ENCODE peak calls at places on chromosome 22, in seven cellular contexts. One of them, this sample, is unnamed.

GRCh38 chr22:25153961-25154685 is 45.5 kb upstream of the CRYBB3 start:
- DNase-seq in SK-N-SH: peak
- DNase-seq in HCT116: no peak
- DNase-seq in K562: no peak
- DNase-seq in GM12878: no peak
- DNase-seq in HepG2: peak
- DNase-seq in H1: no peak
- DNase-seq in this sample: peak

GRCh38 chr22:46798366-46799057 is 36.1 kb downstream of the TBC1D22A start:
- DNase-seq in HCT116: peak
- DNase-seq in H1: peak
- DNase-seq in SK-N-SH: peak
- DNase-seq in HepG2: peak
- DNase-seq in GM12878: no peak
- DNase-seq in K562: peak
- DNase-seq in this sample: peak

GRCh38 chr22:35749808-35750207 is 32.1 kb downstream of the APOL5 start:
- DNase-seq in HCT116: no peak
- DNase-seq in HepG2: no peak
- DNase-seq in SK-N-SH: no peak
- DNase-seq in K562: no peak
- DNase-seq in GM12878: peak
- DNase-seq in H1: no peak
- DNase-seq in this sample: no peak

GRCh38 chr22:29268511-29269229 is 602 bp downstream of the EWSR1 start:
- DNase-seq in H1: no peak
- DNase-seq in GM12878: no peak
- DNase-seq in HepG2: peak
- DNase-seq in SK-N-SH: peak
- DNase-seq in K562: peak
- DNase-seq in HCT116: peak
- DNase-seq in this sample: peak

GRCh38 chr22:46107089-46107664 is 43.1 kb upstream of the PPARA start:
- DNase-seq in H1: no peak
- DNase-seq in SK-N-SH: peak
- DNase-seq in HCT116: no peak
- DNase-seq in K562: no peak
- DNase-seq in HepG2: no peak
- DNase-seq in GM12878: no peak
- DNase-seq in this sample: no peak

GRCh38 chr22:27876684-27877083 is 42.4 kb downstream of the PITPNB start:
- DNase-seq in H1: no peak
- DNase-seq in K562: no peak
- DNase-seq in HepG2: no peak
- DNase-seq in GM12878: no peak
- DNase-seq in SK-N-SH: no peak
- DNase-seq in HCT116: no peak
- DNase-seq in this sample: no peak

GRCh38 chr22:47177334-47177815 is 414.9 kb downstream of the TBC1D22A start:
- DNase-seq in HCT116: no peak
- DNase-seq in GM12878: no peak
- DNase-seq in HepG2: no peak
- DNase-seq in H1: no peak
- DNase-seq in K562: no peak
- DNase-seq in SK-N-SH: no peak
- DNase-seq in this sample: no peak

GRCh38 chr22:40010752-40011145 is 16.0 kb downstream of the FAM83F start:
- DNase-seq in HCT116: no peak
- DNase-seq in SK-N-SH: no peak
- DNase-seq in H1: no peak
- DNase-seq in HepG2: no peak
- DNase-seq in GM12878: no peak
- DNase-seq in K562: no peak
- DNase-seq in this sample: no peak

GRCh38 chr22:39859903-39860588 is 33.5 kb downstream of the ENTHD1 start:
- DNase-seq in K562: no peak
- DNase-seq in HepG2: no peak
- DNase-seq in HCT116: no peak
- DNase-seq in H1: no peak
- DNase-seq in SK-N-SH: no peak
- DNase-seq in GM12878: peak
- DNase-seq in this sample: no peak

GRCh38 chr22:28034760-28035401 is 115.8 kb upstream of the PITPNB start:
- DNase-seq in HCT116: no peak
- DNase-seq in SK-N-SH: peak
- DNase-seq in H1: no peak
- DNase-seq in GM12878: no peak
- DNase-seq in K562: no peak
- DNase-seq in HepG2: no peak
- DNase-seq in this sample: no peak

GRCh38 chr22:22358686-22359085 is 114.1 kb downstream of the VPREB1 start:
- DNase-seq in H1: no peak
- DNase-seq in HepG2: no peak
- DNase-seq in GM12878: no peak
- DNase-seq in HCT116: no peak
- DNase-seq in SK-N-SH: no peak
- DNase-seq in K562: no peak
- DNase-seq in this sample: no peak

GRCh38 chr22:35991168-35991567 is 37.5 kb downstream of the RBFOX2 start:
- DNase-seq in HepG2: no peak
- DNase-seq in GM12878: no peak
- DNase-seq in SK-N-SH: no peak
- DNase-seq in HCT116: no peak
- DNase-seq in H1: no peak
- DNase-seq in K562: no peak
- DNase-seq in this sample: no peak

DNA sequence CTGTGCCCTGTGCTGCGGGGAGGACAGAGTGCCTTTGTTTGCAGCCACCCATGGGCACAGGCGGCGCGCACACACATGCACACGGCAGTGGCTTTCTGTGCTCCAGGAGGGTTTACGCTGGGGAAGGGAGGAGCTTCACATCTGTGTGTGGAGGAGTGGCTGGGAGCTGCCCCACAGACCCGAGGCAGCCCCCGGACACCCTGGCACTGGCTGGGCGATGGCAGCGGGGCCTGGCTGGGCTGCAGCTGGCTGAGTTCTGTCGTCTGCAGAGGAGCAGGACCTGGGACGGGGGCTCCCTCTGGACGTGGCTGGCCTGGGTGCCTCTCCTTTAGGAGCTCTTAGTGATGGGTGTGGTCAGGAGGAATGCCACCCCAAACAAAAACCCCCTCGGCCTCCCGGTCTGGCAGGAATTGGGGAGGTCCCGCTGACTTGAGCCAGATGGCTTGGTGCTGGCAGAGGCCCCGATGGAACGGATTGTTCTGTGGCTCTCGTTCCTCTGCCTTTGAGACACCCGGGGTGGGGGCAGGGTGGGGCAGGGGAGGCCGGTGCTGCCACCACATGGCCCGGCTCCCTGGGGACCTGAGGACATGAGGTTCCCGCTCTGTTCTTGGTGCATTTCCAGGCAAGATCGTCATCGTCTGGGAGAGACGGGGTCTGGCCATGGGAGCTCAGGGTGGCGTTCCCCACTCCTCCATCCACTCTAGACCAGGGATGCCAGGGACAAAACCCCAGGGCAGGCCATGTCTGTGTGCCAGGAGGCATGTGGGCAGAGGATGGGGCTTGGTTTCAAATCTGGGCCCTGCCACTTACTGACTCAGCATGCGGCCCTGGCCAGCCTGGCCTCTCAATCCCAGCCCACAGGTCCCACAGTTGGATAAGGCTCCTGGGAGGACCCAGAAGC is 1290.7 kb downstream of the BRD1 start:
- DNase-seq in K562: no peak
- DNase-seq in H1: no peak
- DNase-seq in HCT116: no peak
- DNase-seq in SK-N-SH: no peak
- DNase-seq in HepG2: no peak
- DNase-seq in GM12878: no peak
- DNase-seq in this sample: no peak
- TF ChIP-seq JUND in K562: no peak
- TF ChIP-seq JUND in H1: no peak
- TF ChIP-seq JUND in HCT116: no peak
- TF ChIP-seq JUND in SK-N-SH: no peak
- TF ChIP-seq JUND in HepG2: no peak
- TF ChIP-seq JUND in GM12878: no peak
- TF ChIP-seq JUND in this sample: no peak

GRCh38 chr22:38308791-38309498 is 8.3 kb downstream of the CSNK1E start:
- DNase-seq in K562: no peak
- DNase-seq in GM12878: no peak
- DNase-seq in SK-N-SH: no peak
- DNase-seq in HepG2: no peak
- DNase-seq in HCT116: no peak
- DNase-seq in H1: no peak
- DNase-seq in this sample: no peak

GRCh38 chr22:38303974-38304373 is 13.3 kb downstream of the CSNK1E start:
- DNase-seq in K562: no peak
- DNase-seq in H1: no peak
- DNase-seq in GM12878: no peak
- DNase-seq in HepG2: no peak
- DNase-seq in HCT116: no peak
- DNase-seq in SK-N-SH: no peak
- DNase-seq in this sample: no peak

GRCh38 chr22:38304526-38304925 is 12.7 kb downstream of the CSNK1E start:
- DNase-seq in GM12878: no peak
- DNase-seq in HCT116: no peak
- DNase-seq in H1: no peak
- DNase-seq in K562: no peak
- DNase-seq in SK-N-SH: no peak
- DNase-seq in HepG2: no peak
- DNase-seq in this sample: no peak

GRCh38 chr22:38302906-38303305 is 14.3 kb downstream of the CSNK1E start:
- DNase-seq in H1: no peak
- DNase-seq in SK-N-SH: no peak
- DNase-seq in HCT116: no peak
- DNase-seq in HepG2: no peak
- DNase-seq in GM12878: no peak
- DNase-seq in K562: no peak
- DNase-seq in this sample: no peak

DNA sequence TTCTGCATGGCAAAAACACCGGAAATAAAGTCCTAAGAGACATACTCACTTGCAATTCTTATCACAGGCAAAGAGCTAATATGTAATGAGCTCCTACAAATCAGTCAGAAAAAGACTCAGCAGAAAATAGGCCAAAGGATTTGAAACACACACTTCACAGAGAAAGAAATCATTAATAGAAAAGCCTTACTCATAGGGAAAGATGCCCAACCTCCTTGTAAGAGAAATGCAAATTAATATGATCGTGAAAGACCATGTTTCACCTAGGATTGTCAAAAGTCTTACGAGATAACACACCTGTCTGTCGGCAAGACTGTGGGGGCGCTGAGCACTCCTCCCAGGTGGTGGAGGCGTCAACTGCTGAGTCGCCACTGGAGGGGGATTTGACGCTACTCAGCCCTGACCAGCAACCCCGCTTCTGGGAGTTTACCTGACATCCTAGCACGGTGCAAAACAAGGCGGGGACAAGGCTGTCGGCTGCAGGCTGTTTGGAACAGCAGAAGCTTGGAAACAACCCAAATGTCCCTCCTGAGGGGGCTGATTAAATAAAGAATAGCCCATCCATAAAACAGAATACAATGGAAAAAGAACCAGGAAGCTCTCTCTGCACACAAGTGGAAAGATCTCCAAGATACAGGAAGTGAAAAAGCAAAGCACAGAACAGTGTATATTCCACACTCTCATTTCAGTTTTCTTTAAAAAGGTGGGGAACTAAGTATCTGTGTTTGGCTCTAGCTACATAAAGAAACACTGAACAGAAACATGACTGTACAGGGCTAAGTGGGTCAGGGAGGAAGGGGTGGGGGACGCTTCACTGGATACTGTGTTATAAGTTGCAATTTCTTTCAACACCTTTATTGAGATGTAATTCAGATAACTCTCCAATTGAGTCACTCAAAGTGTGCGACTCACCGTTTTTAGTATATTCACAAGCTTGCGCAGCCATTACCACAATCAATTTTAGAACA is 11.5 kb downstream of the CSNK1E start:
- DNase-seq in H1: no peak
- DNase-seq in HepG2: no peak
- DNase-seq in SK-N-SH: no peak
- DNase-seq in HCT116: no peak
- DNase-seq in K562: no peak
- DNase-seq in GM12878: peak
- DNase-seq in this sample: peak
- TF ChIP-seq JUND in H1: no peak
- TF ChIP-seq JUND in HepG2: no peak
- TF ChIP-seq JUND in SK-N-SH: no peak
- TF ChIP-seq JUND in HCT116: no peak
- TF ChIP-seq JUND in K562: no peak
- TF ChIP-seq JUND in GM12878: no peak
- TF ChIP-seq JUND in this sample: no peak

GRCh38 chr22:49896201-49896600 is 22.0 kb downstream of the ALG12 start:
- DNase-seq in K562: no peak
- DNase-seq in HepG2: no peak
- DNase-seq in HCT116: no peak
- DNase-seq in H1: no peak
- DNase-seq in GM12878: no peak
- DNase-seq in SK-N-SH: no peak
- DNase-seq in this sample: no peak

GRCh38 chr22:49892226-49892899 is 25.9 kb downstream of the ALG12 start:
- DNase-seq in HepG2: no peak
- DNase-seq in HCT116: no peak
- DNase-seq in GM12878: no peak
- DNase-seq in SK-N-SH: no peak
- DNase-seq in K562: no peak
- DNase-seq in H1: no peak
- DNase-seq in this sample: no peak

GRCh38 chr22:49894321-49895072 is 23.7 kb downstream of the ALG12 start:
- DNase-seq in HCT116: no peak
- DNase-seq in H1: no peak
- DNase-seq in HepG2: no peak
- DNase-seq in GM12878: no peak
- DNase-seq in K562: no peak
- DNase-seq in SK-N-SH: peak
- DNase-seq in this sample: no peak

GRCh38 chr22:49889071-49889470 is 29.2 kb downstream of the ALG12 start:
- DNase-seq in H1: no peak
- DNase-seq in K562: no peak
- DNase-seq in HepG2: no peak
- DNase-seq in SK-N-SH: no peak
- DNase-seq in GM12878: no peak
- DNase-seq in HCT116: no peak
- DNase-seq in this sample: no peak

GRCh38 chr22:49893025-49893424 is 25.2 kb downstream of the ALG12 start:
- DNase-seq in H1: no peak
- DNase-seq in HCT116: no peak
- DNase-seq in HepG2: no peak
- DNase-seq in SK-N-SH: no peak
- DNase-seq in GM12878: no peak
- DNase-seq in K562: no peak
- DNase-seq in this sample: no peak
- TF ChIP-seq JUND in H1: no peak
- TF ChIP-seq JUND in HCT116: no peak
- TF ChIP-seq JUND in HepG2: no peak
- TF ChIP-seq JUND in SK-N-SH: no peak
- TF ChIP-seq JUND in GM12878: no peak
- TF ChIP-seq JUND in K562: no peak
- TF ChIP-seq JUND in this sample: no peak

DNA sequence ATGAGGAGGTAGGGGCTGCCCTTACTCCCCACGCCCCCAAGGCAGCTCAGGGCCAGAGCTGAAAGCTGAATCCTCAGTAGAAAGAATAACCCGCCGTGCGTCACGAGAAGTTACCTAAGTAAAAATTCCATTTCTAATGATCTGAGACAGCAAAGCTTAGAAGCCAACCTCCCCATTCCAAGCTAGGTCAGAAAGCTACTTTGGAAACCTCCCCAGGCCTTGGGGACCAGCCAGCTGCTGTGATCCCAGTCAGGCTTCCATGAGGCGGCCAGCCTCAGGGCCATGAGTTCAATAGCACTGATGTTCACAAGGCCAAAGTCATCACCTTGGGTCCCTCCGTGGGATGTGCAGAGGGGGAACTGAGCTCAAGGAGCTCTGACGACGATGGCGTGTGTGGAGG is 6.9 kb downstream of the SHISAL1 start:
- DNase-seq in GM12878: no peak
- DNase-seq in HepG2: no peak
- DNase-seq in H1: no peak
- DNase-seq in SK-N-SH: no peak
- DNase-seq in K562: no peak
- DNase-seq in HCT116: no peak
- DNase-seq in this sample: no peak
- TF ChIP-seq JUND in GM12878: no peak
- TF ChIP-seq JUND in HepG2: no peak
- TF ChIP-seq JUND in H1: no peak
- TF ChIP-seq JUND in SK-N-SH: no peak
- TF ChIP-seq JUND in K562: no peak
- TF ChIP-seq JUND in HCT116: no peak
- TF ChIP-seq JUND in this sample: no peak